ENCODE peak calls at places on chromosomes 5 and 9, in five cellular contexts. C is effector memory CD4-positive, alpha-beta T cell; Y is stimulated activated CD4-positive, alpha-beta T cell treated with anti-CD3 and anti-CD28 coated beads, Interleukin-1b, Interleukin-23, amount 100 ng/mL, for 24 hours; E is NCI-H1092 treated with DMSO at 0.1 percent for 48 hours; M is T follicular helper cell. Q is an unnamed sample.

GRCh38 chr9:1701113-1701512 is 314.0 kb upstream of the SMARCA2 start:
- DNase-seq in C (no peak), Y (no peak), E (no peak), M (no peak), Q (no peak)

GRCh38 chr5:131379723-131380122 is 115.9 kb downstream of the CDC42SE2 start:
- DNase-seq in C (peak), Y (peak), E (no peak), M (peak), Q (no peak)

GRCh38 chr5:8857051-8857450 is 688.8 kb downstream of the SEMA5A start:
- DNase-seq in C (no peak), Y (no peak), E (no peak), M (no peak), Q (no peak)

GRCh38 chr9:4221936-4222335 is 77.9 kb downstream of the GLIS3 start:
- DNase-seq in C (no peak), Y (no peak), E (no peak), M (no peak), Q (no peak)

GRCh38 chr9:124749811-124750210 is 21.3 kb downstream of the NR6A1 start:
- DNase-seq in C (no peak), Y (no peak), E (no peak), M (no peak), Q (no peak)

GRCh38 chr9:124008855-124009834 is 2.4 kb upstream of the LHX2 start:
- DNase-seq in C (no peak), Y (no peak), E (peak), M (no peak), Q (no peak)

GRCh38 chr9:129173296-129174101 is 4.6 kb downstream of the IER5L start:
- DNase-seq in C (no peak), Y (no peak), E (no peak), M (no peak), Q (no peak)

GRCh38 chr9:97853844-97854695 is 1.0 kb downstream of the FOXE1 start:
- DNase-seq in C (no peak), Y (peak), E (peak), M (peak), Q (no peak)

GRCh38 chr9:12859704-12860251 is 85.0 kb downstream of the LURAP1L start:
- DNase-seq in C (no peak), Y (no peak), E (no peak), M (no peak), Q (no peak)

GRCh38 chr9:117555964-117556629 is 141.2 kb upstream of the ASTN2 start:
- DNase-seq in C (no peak), Y (peak), E (no peak), M (no peak), Q (peak)

GRCh38 chr9:124694394-124695279 is 76.5 kb downstream of the NR6A1 start:
- DNase-seq in C (no peak), Y (no peak), E (no peak), M (no peak), Q (no peak)

GRCh38 chr5:57412010-57412409 is 70.6 kb downstream of the ACTBL2 start:
- DNase-seq in C (no peak), Y (no peak), E (no peak), M (no peak), Q (no peak)

GRCh38 chr9:6270896-6271295 is 55.3 kb downstream of the IL33 start:
- DNase-seq in C (no peak), Y (no peak), E (no peak), M (no peak), Q (no peak)

GRCh38 chr5:35136386-35136785 is 88.6 kb upstream of the AGXT2 start:
- DNase-seq in C (no peak), Y (no peak), E (no peak), M (no peak), Q (no peak)

GRCh38 chr9:82101475-82101874 is 112.9 kb downstream of the SPATA31D1 start:
- DNase-seq in C (no peak), Y (no peak), E (no peak), M (no peak), Q (no peak)

GRCh38 chr9:136090768-136091581 is 4.1 kb downstream of the NACC2 start:
- DNase-seq in C (no peak), Y (no peak), E (no peak), M (no peak), Q (no peak)

GRCh38 chr9:88310310-88310980 is 77.8 kb upstream of the SPIN1 start:
- DNase-seq in C (no peak), Y (no peak), E (no peak), M (no peak), Q (no peak)

GRCh38 chr9:114450833-114451706 is 54.2 kb downstream of the WHRN start:
- DNase-seq in C (no peak), Y (no peak), E (no peak), M (no peak), Q (no peak)

GRCh38 chr5:110413856-110414255 is 312.6 kb downstream of the TMEM232 start:
- DNase-seq in C (no peak), Y (no peak), E (no peak), M (no peak), Q (no peak)

GRCh38 chr9:131554865-131555351 is 9.6 kb downstream of the PRRT1B start:
- DNase-seq in C (no peak), Y (no peak), E (no peak), M (no peak), Q (no peak)

GRCh38 chr9:69937358-69937757 is 106.3 kb upstream of the MAMDC2 start:
- DNase-seq in C (no peak), Y (no peak), E (no peak), M (no peak), Q (no peak)

GRCh38 chr9:69874301-69875060 is 53.9 kb downstream of the CFAP95 start:
- DNase-seq in C (no peak), Y (no peak), E (no peak), M (no peak), Q (no peak)

GRCh38 chr9:18700714-18701113 is 226.8 kb downstream of the ADAMTSL1 start:
- DNase-seq in C (no peak), Y (no peak), E (no peak), M (no peak), Q (no peak)

GRCh38 chr5:109479260-109479860 is 69.6 kb upstream of the PJA2 start:
- DNase-seq in C (no peak), Y (no peak), E (no peak), M (no peak), Q (peak)

GRCh38 chr5:19605846-19606407 is 382.1 kb downstream of the CDH18 start:
- DNase-seq in C (no peak), Y (no peak), E (no peak), M (no peak), Q (peak)

Q was measured in SHP77 treated with DMSO at 0.1 percent for 48 hours.